ENCODE peak calls at places on chromosome 1, in four cellular contexts. M is HuH-7, P is activated T-cell treated with anti-CD3 and anti-CD28 coated beads for 1 hour, E is H7. F is an unnamed sample.
A peak's percentile ranks its signal among the peaks of the same experiment; 100 is the strongest.

GRCh38 chr1:221712776-221713431 is 29.0 kb downstream of the DUSP10 start:
- DNase-seq in M (no peak), P (peak; percentile 63), E (no peak), F (no peak)

GRCh38 chr1:207959141-207959825 is 48.4 kb upstream of the CD34 start:
- DNase-seq in M (no peak), P (no peak), E (peak; percentile 83), F (no peak)

GRCh38 chr1:108357802-108358201 is 92.3 kb upstream of the NBPF6 start:
- DNase-seq in M (no peak), P (no peak), E (no peak), F (no peak)

GRCh38 chr1:44249543-44249942 is 36.3 kb downstream of the DMAP1 start:
- DNase-seq in M (no peak), P (no peak), E (peak; percentile 79), F (no peak)

GRCh38 chr1:53734650-53735211 is 4.2 kb downstream of the GLIS1 start:
- DNase-seq in M (no peak), P (no peak), E (no peak), F (no peak)

GRCh38 chr1:115543247-115543646 is 98.5 kb upstream of the VANGL1 start:
- DNase-seq in M (no peak), P (no peak), E (no peak), F (no peak)

GRCh38 chr1:75233302-75233929 is 99.2 kb downstream of the LHX8 start:
- DNase-seq in M (peak; percentile 1), P (no peak), E (peak; percentile 2), F (peak; percentile 38)

GRCh38 chr1:242129103-242129502 is 130.2 kb upstream of the MAP1LC3C start:
- DNase-seq in M (peak; percentile 28), P (no peak), E (peak; percentile 41), F (peak; percentile 3)

GRCh38 chr1:232891116-232891515 is 59.3 kb upstream of the NTPCR start:
- DNase-seq in M (no peak), P (no peak), E (no peak), F (no peak)

GRCh38 chr1:14597343-14598006 is 1.0 kb upstream of the KAZN start:
- DNase-seq in M (no peak), P (no peak), E (peak; percentile 61), F (no peak)

GRCh38 chr1:93707956-93708355 is 26.3 kb upstream of the BCAR3 start:
- DNase-seq in M (no peak), P (no peak), E (no peak), F (no peak)

GRCh38 chr1:68128157-68128556 is 77.7 kb upstream of the DIRAS3 start:
- DNase-seq in M (no peak), P (no peak), E (no peak), F (peak; percentile 31)

GRCh38 chr1:150121236-150121862 is 28.4 kb upstream of the PLEKHO1 start:
- DNase-seq in M (no peak), P (no peak), E (no peak), F (no peak)

GRCh38 chr1:178232949-178233348 is 139.0 kb downstream of the RASAL2 start:
- DNase-seq in M (no peak), P (no peak), E (no peak), F (no peak)

F was measured in HepG2.